ENCODE peak calls at places on chromosome 1, in seven cellular contexts. G is stimulated activated CD8-positive, alpha-beta memory T cell treated with anti-CD3 and anti-CD28 coated beads, Interleukin-7, amount 100 ng/mL, for 1 hour; C is SW480; V is fibroblast of pulmonary artery; H is M059J; D is psoas muscle; A is cardiac muscle cell. Q is an unnamed sample.

GRCh38 chr1:49187054-49187453 is 410.4 kb upstream of the BEND5 start:
- DNase-seq in G (no peak), C (no peak), V (no peak), H (no peak), D (no peak), A (no peak), Q (no peak)

GRCh38 chr1:24720152-24720551 is 25.1 kb upstream of the CLIC4 start:
- DNase-seq in G (no peak), C (no peak), V (peak), H (peak), D (peak), A (peak), Q (peak)

GRCh38 chr1:183733610-183734219 is 71.2 kb upstream of the RGL1 start:
- DNase-seq in G (no peak), C (no peak), V (peak), H (no peak), D (no peak), A (peak), Q (no peak)

GRCh38 chr1:160428655-160429054 is 28.3 kb downstream of the VANGL2 start:
- DNase-seq in G (no peak), C (peak), V (peak), H (peak), D (no peak), A (peak), Q (peak)

GRCh38 chr1:234833646-234834045 is 223.7 kb upstream of the IRF2BP2 start:
- DNase-seq in G (no peak), C (no peak), V (no peak), H (no peak), D (no peak), A (no peak), Q (no peak)

GRCh38 chr1:51175278-51175677 is 60.8 kb upstream of the RNF11 start:
- DNase-seq in G (no peak), C (no peak), V (peak), H (no peak), D (no peak), A (peak), Q (no peak)

GRCh38 chr1:110771245-110772022 is 96.7 kb upstream of the KCNA3 start:
- DNase-seq in G (no peak), C (no peak), V (no peak), H (no peak), D (no peak), A (no peak), Q (no peak)

GRCh38 chr1:109398343-109399225 is 866 bp upstream of the SORT1 start:
- DNase-seq in G (no peak), C (no peak), V (no peak), H (no peak), D (no peak), A (no peak), Q (no peak)

GRCh38 chr1:246476771-246477170 is 30.3 kb downstream of the SMYD3 start:
- DNase-seq in G (no peak), C (no peak), V (no peak), H (no peak), D (no peak), A (no peak), Q (no peak)

GRCh38 chr1:207112907-207113306 is 8.9 kb downstream of the C4BPA start:
- DNase-seq in G (no peak), C (no peak), V (no peak), H (no peak), D (no peak), A (no peak), Q (no peak)

GRCh38 chr1:27816921-27817630 is 13.5 kb upstream of the PPP1R8 start:
- DNase-seq in G (no peak), C (no peak), V (peak), H (no peak), D (no peak), A (peak), Q (peak)

GRCh38 chr1:64065571-64065970 is 137.9 kb upstream of the UBE2U start:
- DNase-seq in G (no peak), C (no peak), V (no peak), H (no peak), D (no peak), A (no peak), Q (no peak)

GRCh38 chr1:42747125-42747524 is 7.1 kb upstream of the CLDN19 start:
- DNase-seq in G (peak), C (no peak), V (peak), H (no peak), D (no peak), A (peak), Q (no peak)

GRCh38 chr1:197600751-197601150 is 174.5 kb downstream of the DENND1B start:
- DNase-seq in G (no peak), C (no peak), V (no peak), H (no peak), D (no peak), A (no peak), Q (no peak)

GRCh38 chr1:34924759-34925555 is 4.5 kb downstream of the DLGAP3 start:
- DNase-seq in G (no peak), C (peak), V (peak), H (peak), D (peak), A (peak), Q (peak)

GRCh38 chr1:205435904-205436573 is 14.2 kb upstream of the LEMD1 start:
- DNase-seq in G (no peak), C (no peak), V (no peak), H (peak), D (no peak), A (no peak), Q (no peak)

GRCh38 chr1:12047120-12047876 is 15.8 kb upstream of the TNFRSF8 start:
- DNase-seq in G (no peak), C (no peak), V (no peak), H (peak), D (no peak), A (peak), Q (no peak)

GRCh38 chr1:154219511-154219910 is 1.2 kb upstream of the UBAP2L start:
- DNase-seq in G (no peak), C (peak), V (no peak), H (peak), D (no peak), A (peak), Q (peak)

Q was measured in A172.